ENCODE peak calls at places on chromosomes 5 and 9, in five cellular contexts. G, H, T, L and I are unnamed samples.

GRCh38 chr5:37015795-37016666 is 139.5 kb downstream of the NIPBL start:
- DNase-seq in T (no peak), G (no peak), L (no peak), H (no peak), I (no peak)

GRCh38 chr5:60463179-60463868 is 236.6 kb downstream of the DEPDC1B start:
- DNase-seq in G (no peak), H (peak; percentile 88), L (no peak), T (no peak), I (no peak)

GRCh38 chr5:151214614-151215545 is 9.0 kb downstream of the CCDC69 start:
- DNase-seq in H (no peak), L (no peak), G (peak; percentile 89), T (no peak), I (no peak)

GRCh38 chr5:118405650-118406061 is 582.7 kb downstream of the DTWD2 start:
- DNase-seq in L (no peak), T (no peak), G (no peak), H (peak; percentile 0), I (peak; percentile 12)

GRCh38 chr9:34059231-34059720 is 10.6 kb upstream of the UBAP2 start:
- DNase-seq in L (no peak), H (no peak), T (no peak), G (no peak), I (no peak)

GRCh38 chr5:142065273-142065672 is 43.3 kb upstream of the NDFIP1 start:
- DNase-seq in L (no peak), H (peak; percentile 26), G (no peak), T (no peak), I (peak; percentile 26)

GRCh38 chr9:89234636-89235035 is 56.0 kb upstream of the SHC3 start:
- DNase-seq in T (no peak), G (peak; percentile 67), L (no peak), H (no peak), I (peak; percentile 36)

GRCh38 chr9:15824310-15824709 is 271.5 kb downstream of the CCDC171 start:
- DNase-seq in T (no peak), G (no peak), L (no peak), H (peak; percentile 12), I (no peak)

GRCh38 chr9:84072621-84073180 is 92.1 kb downstream of the RMI1 start:
- DNase-seq in L (no peak), T (no peak), H (no peak), G (no peak), I (no peak)

GRCh38 chr5:1654786-1655495 is 131.2 kb upstream of the LPCAT1 start:
- DNase-seq in H (no peak), G (no peak), L (no peak), T (peak; percentile 12), I (no peak)

GRCh38 chr5:11504083-11504785 is 400.0 kb downstream of the CTNND2 start:
- DNase-seq in G (no peak), H (no peak), L (no peak), T (no peak), I (no peak)

GRCh38 chr5:148482697-148483462 is 99.1 kb downstream of the FBXO38 start:
- DNase-seq in H (peak; percentile 25), T (peak; percentile 34), L (no peak), G (peak; percentile 25), I (peak; percentile 63)

GRCh38 chr5:170769236-170769635 is 14.3 kb upstream of the GABRP start:
- DNase-seq in G (no peak), H (no peak), T (no peak), L (no peak), I (peak; percentile 30)

GRCh38 chr5:180594311-180595045 is 3.2 kb upstream of the SCGB3A1 start:
- DNase-seq in L (no peak), G (no peak), H (no peak), T (no peak), I (no peak)
- TF ChIP-seq CTCF in L (no peak), G (no peak), H (no peak), T (no peak), I (no peak)

DNA sequence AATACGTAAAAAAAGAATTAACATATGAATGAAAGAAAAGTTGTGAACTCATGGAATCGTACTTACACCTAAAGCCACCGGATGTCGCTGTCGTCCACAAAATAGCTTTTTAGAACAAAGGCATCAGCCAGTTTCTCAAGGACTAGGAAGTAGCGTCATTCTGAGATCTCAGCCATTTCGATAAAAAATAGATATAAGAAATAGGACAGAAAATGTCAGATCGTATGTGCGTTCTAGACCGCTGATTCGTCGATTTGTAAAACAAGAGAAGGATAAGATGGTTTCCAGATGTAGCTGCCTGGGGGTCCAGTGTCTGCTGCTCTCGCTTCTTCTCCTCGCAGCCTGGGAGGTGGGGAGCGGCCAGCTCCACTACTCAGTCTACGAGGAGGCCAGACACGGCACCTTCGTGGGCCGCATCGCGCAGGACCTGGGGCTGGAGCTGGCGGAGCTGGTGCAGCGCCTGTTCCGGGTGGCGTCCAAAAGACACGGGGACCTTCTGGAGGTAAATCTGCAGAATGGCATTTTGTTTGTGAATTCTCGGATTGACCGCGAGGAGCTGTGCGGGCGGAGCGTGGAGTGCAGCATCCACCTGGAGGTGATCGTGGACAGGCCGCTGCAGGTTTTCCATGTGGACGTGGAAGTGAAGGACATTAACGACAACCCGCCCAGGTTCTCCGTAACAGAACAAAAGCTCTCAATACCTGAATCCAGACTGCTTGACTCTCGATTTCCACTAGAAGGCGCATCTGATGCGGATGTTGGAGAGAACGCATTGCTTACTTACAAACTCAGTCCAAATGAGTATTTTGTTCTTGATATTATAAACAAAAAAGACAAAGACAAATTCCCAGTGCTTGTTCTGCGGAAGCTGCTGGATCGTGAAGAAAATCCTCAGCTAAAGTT is at the start of gene PCDHA10:
- DNase-seq in L (no peak), T (no peak), G (no peak), H (no peak), I (no peak)
- TF ChIP-seq CTCF in L (no peak), T (no peak), G (no peak), H (no peak), I (peak; percentile 23)

DNA sequence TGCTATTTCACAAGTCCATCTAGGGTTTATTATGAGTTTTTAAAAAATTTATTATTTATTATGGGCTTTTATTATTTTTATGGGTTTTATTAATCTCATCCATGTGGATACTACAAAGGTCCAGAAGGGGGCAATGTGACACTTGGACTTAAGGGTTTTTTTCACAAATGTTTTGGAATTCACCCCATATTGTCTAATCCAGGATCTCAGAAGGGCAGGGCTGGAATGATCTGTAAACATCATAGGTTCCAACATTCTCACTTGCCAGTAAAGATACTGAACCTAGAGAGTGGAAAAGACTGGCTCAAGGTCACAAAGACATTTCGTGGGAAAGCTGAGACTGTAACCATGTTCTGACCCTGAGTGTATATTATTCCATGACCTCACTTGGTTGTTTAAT is 35.6 kb downstream of the NIM1K start:
- DNase-seq in T (no peak), L (peak; percentile 21), H (peak; percentile 25), G (no peak), I (no peak)
- TF ChIP-seq CTCF in T (no peak), L (peak; percentile 53), H (peak; percentile 54), G (peak; percentile 49), I (no peak)

GRCh38 chr5:75446068-75446467 is 65.4 kb downstream of the CERT1 start:
- DNase-seq in H (no peak), T (no peak), L (no peak), G (no peak), I (no peak)

GRCh38 chr5:75450069-75450468 is 61.4 kb downstream of the CERT1 start:
- DNase-seq in T (no peak), H (no peak), G (no peak), L (no peak), I (no peak)
- TF ChIP-seq CTCF in T (no peak), H (no peak), G (no peak), L (no peak), I (no peak)

DNA sequence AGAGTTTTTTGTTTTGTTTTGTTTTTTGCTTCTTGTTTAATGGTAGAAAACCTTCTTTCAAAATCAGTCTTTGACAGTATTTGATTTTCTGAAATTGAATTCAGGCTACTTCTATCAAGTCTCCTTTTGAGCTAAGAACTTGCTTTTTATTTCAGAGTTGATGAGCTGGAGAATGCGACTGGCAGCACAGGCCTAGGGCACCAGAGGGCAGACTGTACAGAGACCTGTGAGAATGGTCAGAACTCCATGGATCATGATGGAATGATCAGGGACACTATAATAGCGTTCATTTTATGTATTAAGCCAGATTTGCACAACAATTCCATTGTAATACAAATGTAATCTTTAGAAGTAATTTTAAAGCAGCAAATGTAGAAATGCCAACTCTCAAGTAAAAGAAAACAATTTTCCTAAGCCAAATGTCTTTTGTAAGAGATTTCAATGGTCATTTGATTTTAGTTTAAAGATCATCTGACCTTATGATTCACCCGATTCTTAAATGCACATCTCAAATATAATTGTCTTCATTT is 902.4 kb downstream of the NR2F1-AS1 start:
- DNase-seq in H (no peak), G (no peak), L (no peak), T (no peak), I (no peak)
- TF ChIP-seq CTCF in H (peak; percentile 63), G (no peak), L (peak; percentile 21), T (no peak), I (peak; percentile 17)

GRCh38 chr5:103475629-103476240 is 86.9 kb downstream of the NUDT12 start:
- DNase-seq in L (no peak), G (no peak), H (no peak), T (no peak), I (peak; percentile 5)

GRCh38 chr5:103473725-103474124 is 88.9 kb downstream of the NUDT12 start:
- DNase-seq in G (no peak), H (no peak), L (no peak), T (no peak), I (no peak)

GRCh38 chr5:103476776-103477175 is 85.8 kb downstream of the NUDT12 start:
- DNase-seq in G (no peak), H (no peak), L (no peak), T (no peak), I (no peak)

GRCh38 chr5:103472820-103473219 is 89.8 kb downstream of the NUDT12 start:
- DNase-seq in H (peak; percentile 64), L (no peak), G (no peak), T (no peak), I (no peak)

GRCh38 chr5:103474671-103475070 is 87.9 kb downstream of the NUDT12 start:
- DNase-seq in H (no peak), G (no peak), L (no peak), T (no peak), I (no peak)
- TF ChIP-seq CTCF in H (no peak), G (no peak), L (no peak), T (no peak), I (no peak)

GRCh38 chr5:111820072-111820471 is 63.1 kb upstream of the NREP start:
- DNase-seq in G (no peak), H (no peak), L (no peak), T (no peak), I (no peak)
- TF ChIP-seq CTCF in G (no peak), H (peak; percentile 12), L (no peak), T (no peak), I (no peak)